ENCODE peak calls at places on chromosomes 4 and X, in eight cellular contexts. B is transverse colon, L is HepG2, D is A549, C is esophagus muscularis mucosa, K is upper lobe of left lung, S is GM12878, N is H1. E is an unnamed sample. For H3K4me1, the result is how much of the 10 kb centered on the place peaks cover.

GRCh38 chr4:47703008-47703407 is 134.9 kb downstream of the CORIN start:
- DNase-seq in B (no peak), L (no peak), D (no peak), C (no peak), K (no peak), S (no peak), N (no peak), E (no peak)

GRCh38 chr4:117447925-117448324 is 362.5 kb upstream of the TRAM1L1 start:
- DNase-seq in B (no peak), L (peak), D (no peak), C (no peak), K (no peak), S (no peak), N (peak), E (no peak)

GRCh38 chr4:158739600-158739999 is 16.4 kb upstream of the PPID start:
- DNase-seq in B (no peak), L (no peak), D (no peak), C (no peak), K (no peak), S (no peak), N (no peak), E (no peak)

GRCh38 chr4:42865572-42866189 is 26.8 kb upstream of the GRXCR1 start:
- DNase-seq in B (peak), L (peak), D (peak), C (no peak), K (no peak), S (no peak), N (peak), E (peak)

GRCh38 chrX:41128955-41129354 is 43.7 kb downstream of the USP9X start:
- DNase-seq in B (no peak), L (no peak), D (no peak), C (no peak), K (no peak), S (no peak), N (no peak), E (no peak)

GRCh38 chrX:17413228-17413627 is 38.2 kb downstream of the NHS start:
- DNase-seq in B (no peak), L (no peak), D (no peak), C (no peak), K (no peak), S (no peak), N (no peak), E (no peak)

GRCh38 chrX:75131973-75132627 is 24.0 kb downstream of the ABCB7 start:
- DNase-seq in B (no peak), L (no peak), D (no peak), C (no peak), K (no peak), S (no peak), N (no peak), E (no peak)

GRCh38 chr4:42750091-42750490 is 93.2 kb upstream of the ATP8A1 start:
- DNase-seq in B (no peak), L (no peak), D (no peak), C (no peak), K (no peak), S (peak), N (no peak), E (no peak)

GRCh38 chr4:6824772-6825402 is 42.4 kb downstream of the KIAA0232 start:
- DNase-seq in B (no peak), L (no peak), D (no peak), C (no peak), K (no peak), S (no peak), N (no peak), E (no peak)

GRCh38 chr4:10079951-10080873 is 36.4 kb downstream of the WDR1 start:
- DNase-seq in B (no peak), L (no peak), D (no peak), C (no peak), K (no peak), S (no peak), N (no peak), E (no peak)

GRCh38 chr4:110022457-110022856 is 109.8 kb downstream of the EGF start:
- DNase-seq in B (no peak), L (no peak), D (no peak), C (peak), K (no peak), S (no peak), N (no peak), E (no peak)

GRCh38 chrX:27555514-27555913 is 34.6 kb upstream of the DCAF8L2 start:
- DNase-seq in B (no peak), L (peak), D (peak), C (no peak), K (no peak), S (no peak), N (no peak), E (no peak)

GRCh38 chrX:44422631-44423030 is 79.2 kb upstream of the EFHC2 start:
- DNase-seq in B (no peak), L (no peak), D (no peak), C (no peak), K (no peak), S (no peak), N (no peak), E (no peak)

GRCh38 chr4:64158648-64159326 is 250.5 kb downstream of the TECRL start:
- DNase-seq in B (peak), L (peak), D (peak), C (no peak), K (no peak), S (peak), N (no peak), E (peak)

GRCh38 chr4:154658680-154659402 is 46.4 kb upstream of the FGG start:
- DNase-seq in B (no peak), L (peak), D (no peak), C (no peak), K (no peak), S (no peak), N (no peak), E (no peak)

GRCh38 chr4:16206848-16207247 is 19.4 kb downstream of the TAPT1 start:
- DNase-seq in B (no peak), L (no peak), D (no peak), C (no peak), K (no peak), S (no peak), N (no peak), E (no peak)

GRCh38 chrX:101257448-101258259 is 33.5 kb downstream of the TAF7L start:
- DNase-seq in B (no peak), L (peak), D (no peak), C (no peak), K (no peak), S (no peak), N (no peak), E (no peak)

GRCh38 chr4:172411180-172411579 is 598.0 kb downstream of the GALNTL6 start:
- DNase-seq in B (no peak), L (no peak), D (no peak), C (no peak), K (no peak), S (no peak), N (no peak), E (no peak)

GRCh38 chr4:139455187-139455586 is 1.3 kb downstream of the RAB33B start:
- DNase-seq in B (peak), L (no peak), D (no peak), C (no peak), K (no peak), S (no peak), N (no peak), E (no peak)
- H3K4me1 ChIP-seq in B (under half), L (half or more), D (half or more), C (under half), K (under half), S (under half), N (under half), E (under half)

DNA sequence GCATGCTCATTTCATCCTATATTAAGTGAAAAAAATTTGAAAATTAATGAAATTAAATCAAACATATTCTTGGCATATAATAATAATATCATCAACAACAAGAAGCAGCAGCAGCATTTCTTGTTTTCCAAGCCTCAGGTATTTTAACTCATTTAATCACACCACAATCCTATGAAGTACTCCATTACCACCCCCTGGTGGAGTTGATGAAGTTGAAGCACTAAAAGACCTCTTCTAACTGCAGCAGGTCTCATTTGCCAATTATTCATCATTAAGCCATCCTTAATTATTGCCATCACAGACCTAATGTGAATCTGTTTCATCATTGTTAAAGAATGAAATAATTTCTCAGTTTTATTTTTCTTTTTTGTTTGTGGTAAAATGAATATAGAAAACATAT is 801.4 kb upstream of the GRID2 start:
- DNase-seq in B (no peak), L (peak), D (no peak), C (no peak), K (no peak), S (no peak), N (no peak), E (no peak)
- TF ChIP-seq EP300 in B (no peak), L (no peak), D (no peak), C (no peak), K (no peak), S (no peak), N (no peak), E (no peak)

GRCh38 chr4:17514865-17515264 is at the start of gene CLRN2:
- DNase-seq in B (no peak), L (no peak), D (no peak), C (no peak), K (no peak), S (no peak), N (no peak), E (no peak)

GRCh38 chr4:17510582-17510981 is 1.3 kb downstream of the QDPR start:
- DNase-seq in B (no peak), L (no peak), D (no peak), C (no peak), K (no peak), S (no peak), N (no peak), E (no peak)

GRCh38 chr4:17511041-17511949 is 595 bp downstream of the QDPR start:
- DNase-seq in B (peak), L (peak), D (peak), C (no peak), K (no peak), S (no peak), N (no peak), E (peak)

GRCh38 chr4:17512973-17513665 is 1.2 kb upstream of the QDPR start:
- DNase-seq in B (no peak), L (no peak), D (no peak), C (no peak), K (no peak), S (no peak), N (no peak), E (no peak)

GRCh38 chr4:17511950-17512795 is at the start of gene QDPR:
- DNase-seq in B (peak), L (peak), D (peak), C (no peak), K (peak), S (peak), N (peak), E (peak)
- TF ChIP-seq POLR2A in B (no peak), L (peak), D (peak), C (no peak), K (no peak), S (peak), N (peak), E (peak)

GRCh38 chr4:169238445-169238844 is 32.3 kb downstream of the SH3RF1 start:
- DNase-seq in B (no peak), L (no peak), D (no peak), C (no peak), K (no peak), S (no peak), N (no peak), E (no peak)

GRCh38 chr4:169243808-169244207 is 26.9 kb downstream of the SH3RF1 start:
- DNase-seq in B (no peak), L (peak), D (no peak), C (no peak), K (no peak), S (no peak), N (no peak), E (no peak)

GRCh38 chr4:169236901-169237626 is 33.7 kb downstream of the SH3RF1 start:
- DNase-seq in B (no peak), L (no peak), D (no peak), C (peak), K (no peak), S (no peak), N (no peak), E (no peak)

GRCh38 chr4:169241480-169241879 is 29.3 kb downstream of the SH3RF1 start:
- DNase-seq in B (no peak), L (no peak), D (no peak), C (no peak), K (no peak), S (no peak), N (no peak), E (no peak)

GRCh38 chr4:169239236-169239905 is 31.4 kb downstream of the SH3RF1 start:
- DNase-seq in B (no peak), L (no peak), D (no peak), C (no peak), K (no peak), S (no peak), N (no peak), E (no peak)
- H3K4me1 ChIP-seq in B (under half), L (under half), D (under half), C (under half), K (under half), S (under half), N (under half), E (under half)